ENCODE peak calls at places on chromosome 5, in five cellular contexts. W is NCI-H2029, L is GM13977, H is neuronal stem cell, V is C1 segment of cervical spinal cord. O is an unnamed sample.

GRCh38 chr5:141121563-141121962 is at the start of gene PCDHB4:
- DNase-seq in H (no peak), W (peak; percentile 50), V (no peak), L (no peak), O (no peak)

GRCh38 chr5:158414333-158414762 is 555.4 kb upstream of the CLINT1 start:
- DNase-seq in H (no peak), W (no peak), L (no peak), V (no peak), O (no peak)

GRCh38 chr5:180313677-180314076 is 21.8 kb upstream of the MAPK9 start:
- DNase-seq in V (no peak), H (no peak), W (peak; percentile 80), L (peak; percentile 89), O (peak; percentile 47)

GRCh38 chr5:55429707-55430253 is 105.0 kb downstream of the PLPP1 start:
- DNase-seq in V (no peak), W (peak; percentile 31), H (no peak), L (no peak), O (no peak)

GRCh38 chr5:172574845-172575170 is 66.3 kb upstream of the NEURL1B start:
- DNase-seq in W (no peak), V (no peak), L (no peak), H (no peak), O (no peak)

GRCh38 chr5:125967576-125967975 is 455.6 kb upstream of the GRAMD2B start:
- DNase-seq in L (no peak), V (no peak), W (no peak), H (no peak), O (no peak)

GRCh38 chr5:43301653-43302091 is 11.5 kb downstream of the HMGCS1 start:
- DNase-seq in H (no peak), V (no peak), W (peak; percentile 51), L (no peak), O (peak; percentile 19)

GRCh38 chr5:137636076-137636475 is 99.8 kb downstream of the KLHL3 start:
- DNase-seq in V (no peak), H (no peak), L (no peak), W (no peak), O (no peak)

GRCh38 chr5:95347516-95348140 is 43.5 kb upstream of the FAM81B start:
- DNase-seq in L (no peak), V (no peak), W (no peak), H (no peak), O (no peak)

GRCh38 chr5:127746756-127747155 is 43.6 kb downstream of the CCDC192 start:
- DNase-seq in W (no peak), V (no peak), H (no peak), L (peak; percentile 38), O (no peak)

GRCh38 chr5:84487963-84488362 is 103.3 kb upstream of the EDIL3 start:
- DNase-seq in W (no peak), L (no peak), V (no peak), H (no peak), O (no peak)

GRCh38 chr5:66814146-66814991 is 218.2 kb downstream of the MAST4 start:
- DNase-seq in W (peak; percentile 26), H (peak; percentile 31), V (no peak), L (peak; percentile 64), O (no peak)